ENCODE peak calls at places on chromosomes 12 and 14, in six cellular contexts. K, J, L, N, W and G are unnamed samples.

GRCh38 chr12:9731797-9732196 is 1.1 kb downstream of the CLECL1 start:
- DNase-seq in K (no peak), J (no peak), L (no peak), N (no peak), W (no peak), G (peak)

GRCh38 chr12:70744133-70744532 is 106.9 kb upstream of the PTPRB start:
- DNase-seq in K (peak), J (no peak), L (no peak), N (no peak), W (peak), G (no peak)

GRCh38 chr12:65490193-65490592 is 211.7 kb downstream of the MSRB3 start:
- DNase-seq in K (no peak), J (no peak), L (no peak), N (peak), W (peak), G (no peak)

GRCh38 chr14:101255765-101256125 is 305.6 kb upstream of the DIO3 start:
- DNase-seq in K (no peak), J (no peak), L (no peak), N (no peak), W (no peak), G (no peak)

GRCh38 chr12:47903927-47904646 is 707 bp downstream of the VDR start:
- DNase-seq in K (peak), J (peak), L (peak), N (peak), W (peak), G (peak)

GRCh38 chr14:36315159-36315853 is 5.1 kb downstream of the MBIP start:
- DNase-seq in K (no peak), J (no peak), L (no peak), N (no peak), W (no peak), G (peak)

GRCh38 chr14:28913056-28913455 is 146.5 kb downstream of the FOXG1 start:
- DNase-seq in K (no peak), J (no peak), L (no peak), N (no peak), W (no peak), G (no peak)

GRCh38 chr12:53696655-53697321 is 20.9 kb upstream of the ATP5MC2 start:
- DNase-seq in K (no peak), J (no peak), L (no peak), N (no peak), W (no peak), G (no peak)

GRCh38 chr14:22558221-22558913 is 30.7 kb downstream of the DAD1 start:
- DNase-seq in K (no peak), J (no peak), L (no peak), N (no peak), W (no peak), G (peak)

GRCh38 chr12:51846911-51847829 is 1.3 kb downstream of the FIGNL2 start:
- DNase-seq in K (no peak), J (no peak), L (peak), N (peak), W (peak), G (no peak)

GRCh38 chr12:113145720-113146551 is 3.6 kb upstream of the CFAP73 start:
- DNase-seq in K (peak), J (no peak), L (no peak), N (peak), W (no peak), G (no peak)

GRCh38 chr14:67111031-67111430 is 78.2 kb upstream of the GARIN2 start:
- DNase-seq in K (no peak), J (no peak), L (no peak), N (no peak), W (no peak), G (no peak)

GRCh38 chr14:60649815-60650381 is 621 bp upstream of the SIX1 start:
- DNase-seq in K (peak), J (peak), L (no peak), N (peak), W (no peak), G (no peak)

GRCh38 chr12:48197549-48197966 is 5.5 kb downstream of the OR10AD1 start:
- DNase-seq in K (peak), J (peak), L (no peak), N (peak), W (no peak), G (peak)

GRCh38 chr12:90091809-90092208 is 383.2 kb upstream of the ATP2B1 start:
- DNase-seq in K (no peak), J (no peak), L (no peak), N (no peak), W (no peak), G (no peak)

GRCh38 chr12:79119796-79120195 is 255.2 kb downstream of the SYT1 start:
- DNase-seq in K (no peak), J (no peak), L (no peak), N (no peak), W (no peak), G (no peak)

GRCh38 chr12:47556631-47557030 is 149.2 kb downstream of the RPAP3 start:
- DNase-seq in K (no peak), J (no peak), L (no peak), N (no peak), W (no peak), G (no peak)

GRCh38 chr14:102925646-102926045 is 3.2 kb downstream of the AMN start:
- DNase-seq in K (no peak), J (no peak), L (no peak), N (no peak), W (no peak), G (no peak)

GRCh38 chr12:63927511-63927910 is 83.0 kb downstream of the SRGAP1 start:
- DNase-seq in K (no peak), J (no peak), L (no peak), N (no peak), W (no peak), G (no peak)

GRCh38 chr12:120763250-120763649 is 37.6 kb downstream of the ACADS start:
- DNase-seq in K (no peak), J (no peak), L (no peak), N (no peak), W (no peak), G (no peak)

GRCh38 chr12:1047898-1048660 is 57.1 kb downstream of the ERC1 start:
- DNase-seq in K (peak), J (no peak), L (no peak), N (no peak), W (peak), G (no peak)

GRCh38 chr12:62438098-62438692 is 28.4 kb upstream of the MON2 start:
- DNase-seq in K (peak), J (peak), L (peak), N (peak), W (peak), G (peak)

GRCh38 chr14:88323086-88323519 is at the start of gene KCNK10:
- DNase-seq in K (no peak), J (peak), L (no peak), N (no peak), W (peak), G (peak)

GRCh38 chr14:106134901-106135300 is 608.5 kb downstream of the TMEM121 start:
- DNase-seq in K (no peak), J (no peak), L (no peak), N (no peak), W (no peak), G (no peak)

GRCh38 chr14:35332517-35333346 is 40.5 kb downstream of the PSMA6 start:
- DNase-seq in K (peak), J (no peak), L (peak), N (peak), W (peak), G (peak)

GRCh38 chr12:89252284-89252683 is 100.0 kb downstream of the DUSP6 start:
- DNase-seq in K (peak), J (peak), L (no peak), N (no peak), W (peak), G (no peak)

GRCh38 chr12:55707841-55708694 is at the start of gene ITGA7:
- DNase-seq in K (no peak), J (no peak), L (peak), N (peak), W (peak), G (no peak)

GRCh38 chr12:2691340-2692111 is 103.2 kb upstream of the FKBP4 start:
- DNase-seq in K (no peak), J (no peak), L (peak), N (no peak), W (peak), G (peak)

GRCh38 chr12:67042697-67043131 is 226.4 kb upstream of the CAND1 start:
- DNase-seq in K (peak), J (peak), L (no peak), N (peak), W (peak), G (no peak)

GRCh38 chr12:104655059-104655609 is 198.4 kb downstream of the CHST11 start:
- DNase-seq in K (no peak), J (no peak), L (no peak), N (no peak), W (no peak), G (no peak)

GRCh38 chr12:2998789-2999264 is 39.6 kb downstream of the TEAD4 start:
- DNase-seq in K (peak), J (peak), L (no peak), N (peak), W (peak), G (no peak)

GRCh38 chr14:93970967-93971634 is 5.3 kb downstream of the ASB2 start:
- DNase-seq in K (no peak), J (no peak), L (peak), N (no peak), W (no peak), G (peak)

GRCh38 chr12:12441891-12442461 is 85.1 kb downstream of the BORCS5 start:
- DNase-seq in K (no peak), J (peak), L (no peak), N (no peak), W (peak), G (no peak)

GRCh38 chr12:97784904-97785303 is 322.3 kb downstream of the RMST start:
- DNase-seq in K (no peak), J (no peak), L (no peak), N (no peak), W (no peak), G (no peak)

GRCh38 chr12:3304436-3305135 is 186.4 kb upstream of the PRMT8 start:
- DNase-seq in K (peak), J (peak), L (no peak), N (peak), W (peak), G (no peak)

GRCh38 chr12:92438641-92439396 is 264.0 kb upstream of the PLEKHG7 start:
- DNase-seq in K (peak), J (no peak), L (no peak), N (peak), W (no peak), G (no peak)

GRCh38 chr12:22459872-22460490 is 84.4 kb downstream of the C2CD5 start:
- DNase-seq in K (peak), J (peak), L (no peak), N (peak), W (peak), G (peak)

GRCh38 chr12:108643941-108644742 is 10.4 kb upstream of the SELPLG start:
- DNase-seq in K (peak), J (peak), L (no peak), N (no peak), W (peak), G (no peak)
- H3K4me3 ChIP-seq in K (no peak), J (no peak), L (no peak), N (no peak), W (no peak), G (no peak)

GRCh38 chr12:132622437-132623071 is 4.0 kb downstream of the P2RX2 start:
- DNase-seq in K (peak), J (peak), L (no peak), N (peak), W (peak), G (no peak)

GRCh38 chr12:132621657-132622435 is 3.3 kb downstream of the P2RX2 start:
- DNase-seq in K (no peak), J (no peak), L (no peak), N (no peak), W (no peak), G (no peak)

GRCh38 chr12:132624910-132625630 is 6.5 kb downstream of the P2RX2 start:
- DNase-seq in K (no peak), J (no peak), L (no peak), N (no peak), W (no peak), G (no peak)

GRCh38 chr12:132624186-132624855 is 5.7 kb downstream of the P2RX2 start:
- DNase-seq in K (no peak), J (no peak), L (no peak), N (no peak), W (no peak), G (no peak)

DNA sequence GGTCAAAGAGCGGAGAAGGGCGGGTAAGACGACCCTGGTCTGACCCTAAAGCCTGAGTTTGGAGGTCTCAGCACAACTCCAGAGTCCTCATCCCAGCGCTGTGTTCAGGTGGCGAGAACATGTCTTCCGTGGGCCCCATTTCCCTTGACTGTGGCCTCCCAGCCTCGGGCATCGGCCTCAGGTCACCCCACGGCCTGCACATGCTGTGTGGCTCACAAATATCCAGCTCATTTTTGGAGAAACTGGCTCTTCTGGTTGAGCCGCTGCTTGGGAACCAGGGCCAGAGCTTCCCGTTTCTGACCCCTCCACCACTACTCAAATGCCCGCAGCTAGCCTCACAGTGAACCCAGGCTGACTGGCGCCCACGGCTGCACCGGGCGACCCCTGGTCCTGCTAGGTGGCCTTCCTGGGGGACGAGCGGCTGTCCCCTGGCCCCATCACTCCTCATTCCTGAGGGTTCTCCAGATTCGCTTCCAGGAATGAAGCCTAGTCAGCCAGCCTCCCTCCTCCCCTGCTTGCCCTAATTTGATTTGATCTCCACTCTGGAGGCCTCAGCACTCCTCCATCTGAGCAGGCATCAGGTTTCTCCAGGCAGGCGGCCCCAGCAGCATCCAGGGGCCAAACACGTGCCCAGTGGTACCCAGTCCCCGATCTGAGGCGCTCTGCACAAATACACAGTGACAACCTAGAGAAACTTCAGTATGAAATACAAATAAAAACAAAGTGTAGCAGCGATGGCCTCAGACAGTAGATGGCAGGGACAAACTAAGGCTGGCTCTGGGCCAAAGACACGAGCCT is 4.7 kb downstream of the P2RX2 start:
- DNase-seq in K (no peak), J (no peak), L (no peak), N (no peak), W (no peak), G (no peak)
- H3K4me3 ChIP-seq in K (no peak), J (no peak), L (no peak), N (no peak), W (no peak), G (no peak)

GRCh38 chr14:104138891-104139459 is 588 bp downstream of the KIF26A start:
- DNase-seq in K (no peak), J (no peak), L (no peak), N (no peak), W (no peak), G (no peak)

GRCh38 chr14:104136472-104137296 is 1.7 kb upstream of the KIF26A start:
- DNase-seq in K (no peak), J (no peak), L (no peak), N (peak), W (no peak), G (no peak)

GRCh38 chr14:104137297-104138097 is 890 bp upstream of the KIF26A start:
- DNase-seq in K (peak), J (no peak), L (peak), N (peak), W (peak), G (peak)

GRCh38 chr14:104139460-104140212 is 1.2 kb downstream of the KIF26A start:
- DNase-seq in K (no peak), J (no peak), L (no peak), N (no peak), W (no peak), G (no peak)

GRCh38 chr14:104138098-104138890 is at the start of gene KIF26A:
- DNase-seq in K (no peak), J (no peak), L (peak), N (peak), W (no peak), G (no peak)
- H3K4me3 ChIP-seq in K (no peak), J (peak), L (peak), N (no peak), W (peak), G (no peak)

GRCh38 chr14:64113279-64113678 is 180.9 kb downstream of the ESR2 start:
- DNase-seq in K (no peak), J (no peak), L (peak), N (no peak), W (no peak), G (no peak)

GRCh38 chr14:64114796-64115195 is 179.4 kb downstream of the ESR2 start:
- DNase-seq in K (no peak), J (no peak), L (no peak), N (no peak), W (no peak), G (no peak)

GRCh38 chr14:64112859-64113258 is 181.3 kb downstream of the ESR2 start:
- DNase-seq in K (no peak), J (no peak), L (peak), N (no peak), W (no peak), G (no peak)

GRCh38 chr14:64115401-64115800 is 178.8 kb downstream of the ESR2 start:
- DNase-seq in K (no peak), J (no peak), L (no peak), N (no peak), W (no peak), G (no peak)

GRCh38 chr14:64114166-64114565 is 180.0 kb downstream of the ESR2 start:
- DNase-seq in K (no peak), J (no peak), L (no peak), N (no peak), W (no peak), G (no peak)
- H3K4me3 ChIP-seq in K (no peak), J (no peak), L (no peak), N (no peak), W (no peak), G (no peak)

DNA sequence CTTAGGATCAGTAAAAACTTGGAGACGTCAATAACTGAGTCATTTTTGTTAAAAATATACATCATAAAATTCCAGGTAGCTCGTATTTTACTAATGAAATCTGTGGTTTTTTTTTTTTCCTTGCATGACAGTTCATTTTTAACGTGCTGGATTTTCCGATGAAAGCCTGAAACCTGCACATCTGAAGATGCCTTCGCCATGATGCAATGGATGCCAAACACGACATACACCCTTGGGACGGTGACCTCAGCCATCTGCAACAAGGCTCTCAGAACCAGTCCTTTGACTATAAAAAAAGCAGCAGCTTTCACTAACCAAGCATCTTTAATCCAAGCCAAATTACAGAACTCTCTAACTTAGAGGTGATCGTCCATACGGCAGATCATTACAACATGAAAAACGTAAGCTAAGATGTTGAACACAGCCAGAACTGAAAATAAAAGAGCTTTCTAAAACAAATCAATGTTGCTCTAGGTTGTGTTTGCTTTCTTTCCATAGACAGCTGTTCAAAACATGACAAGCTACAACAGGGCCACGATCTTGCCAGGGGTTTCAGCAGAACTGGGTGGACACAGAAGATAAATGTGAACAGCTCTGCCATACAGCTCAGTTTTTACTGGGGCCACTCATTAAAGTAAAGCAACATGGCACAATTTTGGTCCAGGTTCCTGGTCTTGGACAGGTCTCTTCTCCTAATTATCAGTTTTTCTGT is 7.8 kb downstream of the NIN start:
- DNase-seq in K (peak), J (no peak), L (no peak), N (no peak), W (peak), G (peak)
- H3K4me3 ChIP-seq in K (no peak), J (no peak), L (no peak), N (no peak), W (peak), G (peak)

DNA sequence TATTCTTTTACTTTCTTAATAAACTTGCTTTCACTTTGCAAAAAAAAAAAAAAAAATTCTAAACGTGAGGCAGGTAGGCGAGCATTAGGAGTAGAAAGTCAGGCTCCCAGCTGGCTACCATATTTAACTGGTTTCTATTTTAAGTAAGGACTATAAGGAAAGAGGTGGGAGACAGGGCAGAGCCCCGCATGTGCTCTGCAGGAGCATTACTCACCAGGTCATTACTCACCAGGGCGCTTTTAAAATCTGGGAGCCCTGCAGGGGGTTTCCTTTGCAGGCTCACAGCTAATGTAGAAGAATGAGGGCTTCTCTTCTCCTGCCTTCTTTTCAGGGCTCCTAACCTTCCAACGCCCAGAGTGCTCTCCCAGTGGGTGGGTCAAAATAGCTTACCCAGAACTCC is 14.0 kb upstream of the DPF3 start:
- DNase-seq in K (peak), J (peak), L (no peak), N (peak), W (peak), G (no peak)
- H3K4me3 ChIP-seq in K (no peak), J (no peak), L (no peak), N (peak), W (no peak), G (no peak)

GRCh38 chr12:95857799-95858198 is 953 bp upstream of the SNRPF start:
- DNase-seq in K (no peak), J (no peak), L (no peak), N (no peak), W (no peak), G (no peak)
- H3K4me3 ChIP-seq in K (no peak), J (no peak), L (peak), N (no peak), W (no peak), G (no peak)